ENCODE peak calls at places on chromosomes 13 and 19, in seven cellular contexts. K is testis, D is psoas muscle, V is PC-3, W is pancreas, G is upper lobe of right lung, Q is IMR-90. M is an unnamed sample.

GRCh38 chr19:30512748-30513389 is 140.7 kb downstream of the ZNF536 start:
- DNase-seq in K (no peak), D (no peak), V (no peak), W (no peak), G (no peak), Q (no peak), M (no peak)

GRCh38 chr19:11435833-11436313 is 438 bp downstream of the PRKCSH start:
- DNase-seq in K (no peak), D (no peak), V (peak; percentile 28), W (peak; percentile 47), G (no peak), Q (peak; percentile 31), M (peak; percentile 45)

GRCh38 chr19:31905980-31906948 is 439.1 kb upstream of the ZNF507 start:
- DNase-seq in K (no peak), D (peak; percentile 65), V (no peak), W (no peak), G (no peak), Q (no peak), M (peak; percentile 9)

GRCh38 chr19:18612772-18613588 is at the start of gene TMEM59L:
- DNase-seq in K (peak; percentile 38), D (no peak), V (no peak), W (no peak), G (no peak), Q (no peak), M (no peak)

GRCh38 chr13:64007334-64007733 is 2591.7 kb upstream of the PCDH20 start:
- DNase-seq in K (no peak), D (no peak), V (no peak), W (no peak), G (no peak), Q (peak; percentile 35), M (no peak)

GRCh38 chr19:1446713-1447564 is 3.0 kb upstream of the APC2 start:
- DNase-seq in K (no peak), D (no peak), V (no peak), W (no peak), G (no peak), Q (no peak), M (no peak)

GRCh38 chr13:89352384-89352783 is 1681.2 kb downstream of the SLITRK5 start:
- DNase-seq in K (no peak), D (no peak), V (no peak), W (no peak), G (no peak), Q (no peak), M (no peak)

GRCh38 chr19:749811-750210 is 1.1 kb upstream of the MISP start:
- DNase-seq in K (no peak), D (no peak), V (no peak), W (no peak), G (no peak), Q (no peak), M (no peak)

GRCh38 chr13:47672982-47673670 is 327.9 kb downstream of the SUCLA2 start:
- DNase-seq in K (no peak), D (no peak), V (peak; percentile 2), W (no peak), G (no peak), Q (peak; percentile 93), M (no peak)

GRCh38 chr13:114043421-114044053 is 69.7 kb upstream of the C13orf46 start:
- DNase-seq in K (no peak), D (peak; percentile 91), V (no peak), W (no peak), G (peak; percentile 79), Q (peak; percentile 95), M (peak; percentile 67)

GRCh38 chr13:51942189-51942588 is 69.1 kb downstream of the ATP7B start:
- DNase-seq in K (no peak), D (no peak), V (peak; percentile 54), W (no peak), G (no peak), Q (no peak), M (peak; percentile 91)

GRCh38 chr13:102724923-102725322 is 30.1 kb upstream of the METTL21C start:
- DNase-seq in K (no peak), D (no peak), V (peak; percentile 56), W (no peak), G (no peak), Q (peak; percentile 24), M (no peak)

GRCh38 chr19:1882089-1882785 is 3.1 kb downstream of the ABHD17A start:
- DNase-seq in K (no peak), D (no peak), V (no peak), W (no peak), G (no peak), Q (no peak), M (peak; percentile 51)

GRCh38 chr13:100304241-100304640 is 215.3 kb downstream of the PCCA start:
- DNase-seq in K (no peak), D (no peak), V (no peak), W (no peak), G (no peak), Q (no peak), M (no peak)

GRCh38 chr13:75445717-75446529 is 36.0 kb downstream of the TBC1D4 start:
- DNase-seq in K (no peak), D (no peak), V (peak; percentile 34), W (no peak), G (no peak), Q (peak; percentile 34), M (no peak)

GRCh38 chr19:42555317-42555716 is 27.0 kb upstream of the CEACAM1 start:
- DNase-seq in K (no peak), D (no peak), V (no peak), W (no peak), G (no peak), Q (no peak), M (no peak)

GRCh38 chr19:4877753-4878490 is 10.5 kb upstream of the PLIN3 start:
- DNase-seq in K (no peak), D (peak; percentile 94), V (no peak), W (no peak), G (no peak), Q (no peak), M (peak; percentile 31)

GRCh38 chr13:50353651-50354415 is 338.6 kb downstream of the KCNRG start:
- DNase-seq in K (no peak), D (no peak), V (peak; percentile 74), W (no peak), G (no peak), Q (peak; percentile 62), M (no peak)

GRCh38 chr19:4811328-4812131 is 20.0 kb downstream of the TICAM1 start:
- DNase-seq in K (peak; percentile 89), D (peak; percentile 92), V (peak; percentile 88), W (peak; percentile 85), G (peak; percentile 92), Q (peak; percentile 45), M (peak; percentile 90)

DNA sequence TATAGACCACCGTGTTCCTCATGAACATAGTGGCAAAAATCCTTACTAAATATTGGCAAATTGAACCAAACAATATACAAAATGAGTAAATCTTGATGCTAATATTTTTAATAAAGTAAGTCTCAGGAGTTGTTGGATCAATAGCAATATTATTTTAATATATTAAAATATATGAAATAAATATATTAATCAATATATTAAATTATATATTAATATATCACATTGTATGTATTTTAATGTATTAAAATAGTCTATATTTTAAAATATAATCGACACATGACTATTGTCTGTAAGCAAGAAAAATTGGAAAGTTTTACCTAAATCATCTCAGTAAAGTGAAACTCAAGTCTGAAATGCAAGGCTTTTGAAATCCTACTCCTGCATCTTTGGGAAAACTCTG is 78.9 kb upstream of the GJB6 start:
- DNase-seq in K (no peak), D (no peak), V (no peak), W (no peak), G (no peak), Q (no peak), M (no peak)
- H3K27ac ChIP-seq in K (no peak overlapping the region), D (no peak overlapping the region), V (no peak overlapping the region), W (no peak overlapping the region), G (no peak overlapping the region), Q (no peak overlapping the region), M (no peak overlapping the region)

DNA sequence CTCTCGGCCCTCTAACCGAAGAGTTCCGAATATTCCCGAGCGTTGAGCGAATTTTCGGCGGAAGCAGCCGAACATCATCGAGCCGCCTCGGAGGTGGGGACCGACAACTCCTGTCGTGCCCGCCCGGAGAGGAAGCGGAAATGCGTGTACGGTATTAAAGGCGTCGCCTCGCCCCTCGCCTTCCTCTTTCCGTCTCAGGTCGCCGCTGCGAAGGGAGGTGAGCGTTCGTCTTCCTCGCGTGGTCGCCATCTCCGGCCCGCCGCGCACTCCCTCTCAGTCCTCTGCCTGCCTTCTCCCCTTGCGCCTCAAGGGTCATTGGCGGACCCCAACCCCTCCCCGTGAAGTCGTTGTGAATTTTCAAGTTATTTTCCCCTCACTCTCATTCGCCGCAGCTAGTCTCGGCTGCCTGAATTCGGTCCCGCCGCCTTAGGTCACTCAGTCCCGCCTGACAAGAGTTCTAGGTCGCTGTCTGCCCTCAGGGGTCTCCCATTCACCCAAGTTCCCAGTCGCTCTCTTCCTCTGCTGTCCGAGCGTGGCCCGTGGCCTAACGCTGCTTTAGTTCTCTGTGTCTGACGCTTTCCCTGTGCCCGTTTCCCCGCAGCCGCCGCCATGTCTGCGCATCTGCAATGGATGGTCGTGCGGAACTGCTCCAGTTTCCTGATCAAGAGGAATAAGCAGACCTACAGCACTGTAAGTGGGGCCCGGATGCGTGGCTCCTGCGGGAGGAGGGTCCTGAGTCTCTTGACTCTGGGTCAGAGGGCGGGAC is at the start of gene RPL28:
- DNase-seq in K (peak; percentile 99), D (peak; percentile 99), V (peak; percentile 100), W (peak; percentile 99), G (peak; percentile 98), Q (peak; percentile 97), M (peak; percentile 99)
- H3K4me1 ChIP-seq in K (peaks cover 37% of the 10 kb centered on the region), D (peaks cover 32% of the 10 kb centered on the region), V (peaks cover 41% of the 10 kb centered on the region), W (peaks cover 28% of the 10 kb centered on the region), G (peaks cover 38% of the 10 kb centered on the region), Q (peaks cover 41% of the 10 kb centered on the region), M (peaks cover 33% of the 10 kb centered on the region)

DNA sequence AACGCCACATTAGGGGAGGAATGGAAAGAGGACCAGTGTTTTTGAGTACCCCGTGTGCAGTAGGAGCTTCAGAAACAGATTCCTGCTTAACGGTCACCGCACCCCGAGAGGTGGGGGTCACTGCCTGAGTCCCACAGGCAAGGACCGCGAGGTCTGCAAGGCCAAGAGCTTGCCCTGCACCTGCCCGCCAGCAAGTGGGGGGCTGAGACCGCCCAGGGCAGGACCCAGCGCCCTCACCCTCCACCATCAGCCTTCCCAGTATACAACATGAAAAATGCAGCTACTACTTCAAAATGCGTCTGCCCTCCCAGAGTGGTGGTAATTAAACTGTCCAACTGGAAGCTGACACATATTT is 44.9 kb downstream of the COL4A1 start:
- DNase-seq in K (no peak), D (no peak), V (no peak), W (no peak), G (no peak), Q (no peak), M (no peak)
- H3K27ac ChIP-seq in K (no peak overlapping the region), D (peak overlapping the region; percentile 19), V (no peak overlapping the region), W (no peak overlapping the region), G (no peak overlapping the region), Q (no peak overlapping the region), M (peak overlapping the region; percentile 66)

GRCh38 chr19:12788682-12789097 is 2.6 kb upstream of the JUNB start:
- DNase-seq in K (peak; percentile 88), D (peak; percentile 90), V (peak; percentile 63), W (peak; percentile 75), G (peak; percentile 91), Q (peak; percentile 75), M (peak; percentile 89)

GRCh38 chr19:12789098-12789903 is 2.0 kb upstream of the JUNB start:
- DNase-seq in K (no peak), D (no peak), V (peak; percentile 25), W (no peak), G (no peak), Q (peak; percentile 18), M (no peak)

GRCh38 chr19:12786950-12787349 is 4.3 kb upstream of the JUNB start:
- DNase-seq in K (peak; percentile 44), D (no peak), V (no peak), W (no peak), G (no peak), Q (no peak), M (no peak)

GRCh38 chr19:12787458-12787857 is 3.8 kb upstream of the JUNB start:
- DNase-seq in K (no peak), D (no peak), V (no peak), W (no peak), G (no peak), Q (no peak), M (no peak)

GRCh38 chr19:12788025-12788681 is 3.1 kb upstream of the JUNB start:
- DNase-seq in K (no peak), D (no peak), V (no peak), W (no peak), G (no peak), Q (no peak), M (no peak)
- H3K4me1 ChIP-seq in K (peaks cover 63% of the 10 kb centered on the region), D (peaks cover 32% of the 10 kb centered on the region), V (peaks cover 66% of the 10 kb centered on the region), W (peaks cover 49% of the 10 kb centered on the region), G (peaks cover 62% of the 10 kb centered on the region), Q (peaks cover 40% of the 10 kb centered on the region), M (peaks cover 71% of the 10 kb centered on the region)